ENCODE peak calls at places on chromosomes 6 and 20, in four cellular contexts. E is HCT116, Y is heart left ventricle, K is stomach. A is an unnamed sample.

GRCh38 chr6:88165877-88166492 is at the start of gene CNR1:
- DNase-seq in E (no peak), Y (peak; percentile 26), K (peak; percentile 52), A (no peak)

GRCh38 chr20:44566018-44566417 is 16.4 kb upstream of the PKIG start:
- DNase-seq in K (no peak), Y (no peak), E (no peak), A (no peak)

GRCh38 chr6:116884530-116884929 is 7.5 kb downstream of the RFX6 start:
- DNase-seq in Y (no peak), E (no peak), K (no peak), A (no peak)

GRCh38 chr6:118896339-118897136 is 2.6 kb downstream of the ASF1A start:
- DNase-seq in E (peak; percentile 69), K (no peak), Y (no peak), A (no peak)

GRCh38 chr20:4063631-4064030 is 48.3 kb upstream of the RNF24 start:
- DNase-seq in E (no peak), K (no peak), Y (no peak), A (no peak)

GRCh38 chr6:35534396-35535170 is 21.9 kb upstream of the TULP1 start:
- DNase-seq in K (no peak), E (no peak), Y (no peak), A (no peak)

GRCh38 chr6:106514281-106514885 is 114.9 kb downstream of the RTN4IP1 start:
- DNase-seq in E (no peak), K (no peak), Y (no peak), A (no peak)

GRCh38 chr20:21520702-21521595 is 7.1 kb upstream of the NKX2-2 start:
- DNase-seq in Y (no peak), E (no peak), K (no peak), A (no peak)

GRCh38 chr20:1588166-1588868 is 30.8 kb upstream of the SIRPD start:
- DNase-seq in Y (peak; percentile 36), K (no peak), E (no peak), A (no peak)

GRCh38 chr20:34998331-34998950 is 42.8 kb downstream of the MYH7B start:
- DNase-seq in Y (no peak), E (no peak), K (no peak), A (no peak)

GRCh38 chr6:141700836-141701235 is 431.9 kb upstream of the GJE1 start:
- DNase-seq in K (no peak), E (no peak), Y (no peak), A (no peak)

GRCh38 chr6:159931112-159931511 is 37.8 kb upstream of the IGF2R start:
- DNase-seq in Y (no peak), E (no peak), K (no peak), A (no peak)

GRCh38 chr6:75196051-75196743 is 9.7 kb downstream of the COL12A1 start:
- DNase-seq in K (no peak), Y (no peak), E (no peak), A (no peak)

DNA sequence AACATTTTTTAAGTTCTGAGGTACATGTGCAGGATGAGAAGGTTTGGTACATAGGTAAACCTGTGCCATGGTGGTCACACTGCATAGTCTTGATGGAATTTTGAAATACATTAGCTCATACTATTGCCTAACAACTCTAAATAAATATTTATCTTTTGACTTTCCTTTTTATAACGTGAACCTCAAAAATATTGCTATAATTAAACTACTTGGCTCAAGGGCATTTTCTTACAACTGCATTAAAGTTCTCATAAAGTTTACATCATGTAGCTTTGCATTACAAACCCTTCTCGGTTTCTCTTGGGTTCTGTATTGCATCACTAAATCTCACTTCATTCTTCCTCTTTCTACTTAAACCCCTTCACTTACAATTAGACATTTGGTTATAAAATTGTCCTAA is 636.0 kb upstream of the PTCHD4 start:
- DNase-seq in K (no peak), Y (no peak), E (no peak), A (no peak)
- H3K4me3 ChIP-seq in K (no peak overlapping the region), Y (no peak overlapping the region), E (no peak overlapping the region), A (no peak overlapping the region)

GRCh38 chr6:90787411-90787810 is 200.5 kb upstream of the MAP3K7 start:
- DNase-seq in Y (no peak), E (no peak), K (no peak), A (no peak)

GRCh38 chr6:90793771-90794170 is 206.9 kb upstream of the MAP3K7 start:
- DNase-seq in Y (no peak), E (no peak), K (no peak), A (no peak)

GRCh38 chr6:90790058-90790457 is 203.2 kb upstream of the MAP3K7 start:
- DNase-seq in Y (no peak), K (no peak), E (no peak), A (no peak)

GRCh38 chr6:90788781-90789180 is 201.9 kb upstream of the MAP3K7 start:
- DNase-seq in K (no peak), E (no peak), Y (no peak), A (no peak)

GRCh38 chr6:90790696-90791095 is 203.8 kb upstream of the MAP3K7 start:
- DNase-seq in K (no peak), Y (no peak), E (no peak), A (no peak)
- H3K4me3 ChIP-seq in K (no peak overlapping the region), Y (no peak overlapping the region), E (no peak overlapping the region), A (no peak overlapping the region)

GRCh38 chr20:5116875-5117274 is 2.9 kb downstream of the PCNA start:
- DNase-seq in E (no peak), K (no peak), Y (no peak), A (no peak)
- H3K4me3 ChIP-seq in E (no peak overlapping the region), K (no peak overlapping the region), Y (no peak overlapping the region), A (no peak overlapping the region)

GRCh38 chr6:3023663-3024483 is 24.2 kb downstream of the NQO2 start:
- DNase-seq in K (peak; percentile 87), E (peak; percentile 73), Y (peak; percentile 98), A (peak; percentile 75)
- H3K4me3 ChIP-seq in K (peak overlapping the region; percentile 46), E (peak overlapping the region; percentile 37), Y (peak overlapping the region; percentile 65), A (peak overlapping the region; percentile 56)

DNA sequence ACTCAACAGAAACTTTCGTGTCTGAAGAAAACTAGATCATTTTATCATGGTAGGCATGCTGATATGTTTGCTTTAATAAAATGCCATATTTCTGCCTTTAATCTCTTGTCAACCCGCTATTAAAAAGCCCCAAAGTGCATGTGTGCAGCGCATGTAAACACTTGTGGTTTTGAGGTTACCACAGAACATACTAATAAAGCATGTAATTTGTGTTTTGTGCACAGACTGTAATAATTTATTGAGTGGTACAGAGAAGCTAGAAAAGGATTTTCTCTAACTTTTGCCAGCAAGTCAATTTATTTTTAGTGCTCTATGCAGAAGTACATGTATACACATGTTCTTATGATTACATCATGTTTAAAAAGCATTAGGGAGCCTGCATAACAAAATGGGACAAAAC is 349.9 kb upstream of the SLC35B3 start:
- DNase-seq in Y (no peak), E (no peak), K (no peak), A (no peak)
- H3K4me3 ChIP-seq in Y (no peak overlapping the region), E (no peak overlapping the region), K (no peak overlapping the region), A (no peak overlapping the region)